ENCODE peak calls at places on chromosomes 5 and 9, in eight cellular contexts. Q is GM12878, T is GM23338, B is mammary epithelial cell, R is suprapubic skin, K is right lobe of liver, Y is ovary, D is endodermal cell. M is an unnamed sample.

GRCh38 chr5:88660947-88661869 is 221.8 kb downstream of the MEF2C start:
- DNase-seq in K (peak; percentile 57), R (no peak), Y (peak; percentile 73), B (peak; percentile 78), T (peak; percentile 96), Q (no peak), D (peak; percentile 99), M (no peak)

GRCh38 chr5:174501461-174502069 is 222.8 kb upstream of the MSX2 start:
- DNase-seq in Q (no peak), K (no peak), R (no peak), D (no peak), B (peak; percentile 7), T (no peak), Y (no peak), M (no peak)

GRCh38 chr9:72477862-72478564 is 43.4 kb upstream of the TMC1 start:
- DNase-seq in K (no peak), R (no peak), T (peak; percentile 48), B (peak; percentile 80), Q (no peak), D (peak; percentile 54), Y (no peak), M (no peak)

GRCh38 chr9:108300296-108301287 is 555.2 kb downstream of the ACTL7B start:
- DNase-seq in Q (no peak), K (no peak), T (no peak), D (no peak), R (no peak), Y (no peak), B (no peak), M (no peak)

GRCh38 chr5:82046268-82046621 is 74.4 kb downstream of the ATG10 start:
- DNase-seq in R (no peak), D (no peak), B (no peak), T (no peak), Q (no peak), Y (no peak), K (no peak), M (no peak)

GRCh38 chr9:14343948-14344547 is 30.1 kb upstream of the NFIB start:
- DNase-seq in R (no peak), T (peak; percentile 65), Y (no peak), K (no peak), Q (no peak), D (peak; percentile 68), B (no peak), M (no peak)

GRCh38 chr5:2187156-2187555 is 304.4 kb upstream of the IRX4 start:
- DNase-seq in Y (no peak), Q (no peak), B (no peak), R (no peak), T (no peak), D (no peak), K (peak; percentile 19), M (no peak)

GRCh38 chr9:479316-479715 is 264.7 kb downstream of the DOCK8 start:
- DNase-seq in D (no peak), T (no peak), K (no peak), Q (no peak), Y (no peak), B (peak; percentile 22), R (no peak), M (no peak)

GRCh38 chr5:175561085-175561484 is 82.7 kb downstream of the SFXN1 start:
- DNase-seq in B (no peak), T (peak; percentile 43), R (no peak), Y (no peak), Q (no peak), D (no peak), K (no peak), M (no peak)

GRCh38 chr5:178786859-178787499 is 56.5 kb upstream of the ZNF354A start:
- DNase-seq in D (peak; percentile 23), Y (no peak), R (no peak), K (peak; percentile 7), T (no peak), B (peak; percentile 87), Q (no peak), M (no peak)

GRCh38 chr5:138844812-138845513 is 30.2 kb downstream of the LRRTM2 start:
- DNase-seq in K (no peak), Y (no peak), R (no peak), T (no peak), Q (no peak), D (no peak), B (peak; percentile 86), M (no peak)

GRCh38 chr9:18359335-18359734 is 114.6 kb upstream of the ADAMTSL1 start:
- DNase-seq in B (peak; percentile 48), D (no peak), T (no peak), Y (no peak), R (no peak), K (no peak), Q (no peak), M (no peak)

GRCh38 chr9:38176256-38176655 is 107.2 kb upstream of the SHB start:
- DNase-seq in K (no peak), R (no peak), B (peak; percentile 38), D (no peak), T (no peak), Q (no peak), Y (no peak), M (no peak)

GRCh38 chr5:119341452-119342349 is 14.1 kb upstream of the TNFAIP8 start:
- DNase-seq in Y (no peak), D (no peak), T (no peak), Q (peak; percentile 65), B (no peak), R (no peak), K (no peak), M (no peak)

GRCh38 chr5:170235881-170236864 is 3.4 kb downstream of the C5orf58 start:
- DNase-seq in R (no peak), Y (no peak), D (no peak), T (no peak), Q (no peak), B (no peak), K (no peak), M (no peak)

GRCh38 chr5:151925396-151925750 is 722 bp upstream of the GLRA1 start:
- DNase-seq in Q (no peak), T (peak; percentile 31), R (no peak), D (no peak), Y (no peak), B (no peak), K (no peak), M (no peak)

GRCh38 chr5:116234681-116235080 is 149.9 kb downstream of the COMMD10 start:
- DNase-seq in T (no peak), K (no peak), Y (no peak), D (peak; percentile 38), B (no peak), R (no peak), Q (no peak), M (no peak)

GRCh38 chr5:116242363-116242762 is 157.5 kb downstream of the COMMD10 start:
- DNase-seq in K (no peak), Q (no peak), R (no peak), B (no peak), T (no peak), Y (no peak), D (no peak), M (no peak)

DNA sequence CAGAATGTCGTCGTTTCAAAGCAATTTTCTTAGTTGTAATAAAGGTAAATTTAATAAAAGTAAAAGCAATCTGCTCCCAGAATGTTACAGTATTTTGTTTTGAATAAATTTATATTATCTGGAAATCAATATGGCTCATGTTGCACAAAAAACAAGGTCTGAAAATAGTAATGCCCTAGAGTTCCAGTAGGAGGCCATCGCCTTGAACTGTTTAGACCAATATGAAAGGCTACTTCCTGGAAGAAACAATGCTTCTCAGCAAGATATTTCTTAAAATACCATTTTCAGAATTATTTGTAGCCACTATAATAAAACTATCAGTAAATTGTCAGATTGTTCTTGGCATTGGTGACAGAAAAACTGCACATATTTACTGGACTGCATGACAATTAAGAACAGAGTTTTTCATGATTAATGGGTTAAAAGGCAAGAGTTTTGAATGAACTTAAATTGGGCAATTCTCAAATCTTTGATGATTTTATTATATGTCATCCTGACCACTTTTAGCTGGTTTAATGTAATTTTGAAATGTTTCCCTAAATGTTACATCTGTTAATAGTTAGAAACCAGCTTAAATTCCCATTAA is 153.2 kb downstream of the COMMD10 start:
- DNase-seq in K (no peak), Y (no peak), T (peak; percentile 61), Q (no peak), R (no peak), B (no peak), D (no peak), M (no peak)
- TF ChIP-seq CTCF in K (peak; percentile 4), Y (no peak), T (peak; percentile 65), Q (no peak), R (no peak), B (no peak), D (peak; percentile 66), M (no peak)

DNA sequence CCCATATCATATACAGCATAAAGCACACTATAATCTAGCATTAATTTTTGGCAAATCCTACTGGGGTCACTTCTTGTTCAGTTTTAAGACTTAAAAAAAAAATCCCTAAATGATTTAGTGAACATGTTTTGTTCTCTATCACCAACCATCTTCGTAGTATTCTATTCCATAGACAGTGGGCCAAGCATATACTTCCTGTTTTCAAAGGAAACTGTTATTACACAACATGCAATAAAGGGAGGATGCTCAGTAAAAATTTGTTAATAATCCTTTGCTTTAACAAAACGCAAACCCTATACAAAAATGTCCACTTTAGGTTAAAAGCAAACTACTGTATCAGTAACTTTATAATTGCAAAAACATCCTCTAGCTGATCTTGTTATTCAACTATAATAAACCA is 13.0 kb downstream of the CCNH start:
- DNase-seq in B (no peak), D (no peak), Y (no peak), K (no peak), R (no peak), T (no peak), Q (no peak), M (no peak)
- H3K4me1 ChIP-seq in B (peaks cover 7% of the 10 kb centered on the region), D (no peaks in the 10 kb centered on the region), Y (no peaks in the 10 kb centered on the region), K (peaks cover 11% of the 10 kb centered on the region), R (peaks cover 10% of the 10 kb centered on the region), T (no peaks in the 10 kb centered on the region), Q (no peaks in the 10 kb centered on the region), M (peaks cover 3% of the 10 kb centered on the region)

GRCh38 chr5:14419686-14420085 is 161.9 kb upstream of the OTULINL start:
- DNase-seq in Y (no peak), B (no peak), T (no peak), R (no peak), Q (no peak), D (no peak), K (no peak), M (no peak)
- H3K36me3 ChIP-seq in Y (no peaks in the 10 kb centered on the region), B (peaks cover 29% of the 10 kb centered on the region), T (no peaks in the 10 kb centered on the region), R (peaks cover 66% of the 10 kb centered on the region), Q (peaks cover 37% of the 10 kb centered on the region), D (peaks cover 32% of the 10 kb centered on the region), K (peaks cover 38% of the 10 kb centered on the region), M (no peaks in the 10 kb centered on the region)

GRCh38 chr5:14364576-14365472 is 216.8 kb upstream of the OTULINL start:
- DNase-seq in B (peak; percentile 15), Q (no peak), T (peak; percentile 89), K (no peak), R (no peak), D (peak; percentile 92), Y (no peak), M (no peak)

GRCh38 chr5:14366763-14367162 is 214.8 kb upstream of the OTULINL start:
- DNase-seq in K (no peak), B (no peak), D (no peak), R (no peak), T (no peak), Q (no peak), Y (no peak), M (no peak)

GRCh38 chr5:14365831-14366435 is 215.7 kb upstream of the OTULINL start:
- DNase-seq in D (no peak), R (no peak), Q (no peak), K (no peak), T (no peak), B (peak; percentile 46), Y (no peak), M (no peak)

GRCh38 chr5:14362511-14362910 is 219.1 kb upstream of the OTULINL start:
- DNase-seq in Y (no peak), Q (no peak), R (no peak), K (no peak), B (no peak), T (no peak), D (no peak), M (no peak)

GRCh38 chr5:14364096-14364495 is 217.5 kb upstream of the OTULINL start:
- DNase-seq in R (no peak), T (no peak), K (no peak), B (no peak), D (no peak), Y (no peak), Q (no peak), M (no peak)
- TF ChIP-seq CTCF in R (no peak), T (no peak), K (no peak), B (peak; percentile 11), D (no peak), Y (no peak), Q (no peak), M (no peak)

M was measured in esophagus squamous epithelium.